ENCODE peak calls at places on chromosomes 4 and X, in nine cellular contexts. E is heart left ventricle, Z is A549, V is ovary, N is stomach, L is upper lobe of left lung, A is tibial nerve, J is gastrocnemius medialis, R is body of pancreas. U is an unnamed sample.

GRCh38 chr4:86855572-86855971 is 6.4 kb upstream of the SLC10A6 start:
- DNase-seq in Z (peak), J (no peak), N (no peak), V (no peak), L (no peak), R (no peak), E (no peak), A (no peak), U (no peak)

GRCh38 chr4:25233194-25233593 is 639 bp upstream of the PI4K2B start:
- DNase-seq in J (no peak), E (no peak), R (no peak), A (no peak), N (no peak), V (no peak), Z (no peak), L (no peak), U (no peak)

GRCh38 chr4:154205471-154205870 is 286.1 kb downstream of the DCHS2 start:
- DNase-seq in E (no peak), J (no peak), A (no peak), V (no peak), L (no peak), Z (no peak), N (no peak), R (no peak), U (no peak)

GRCh38 chr4:98586634-98587354 is 71.6 kb downstream of the TSPAN5 start:
- DNase-seq in N (no peak), L (no peak), A (no peak), R (no peak), J (no peak), E (no peak), V (no peak), Z (no peak), U (no peak)

GRCh38 chrX:23251043-23251442 is 83.6 kb upstream of the PTCHD1 start:
- DNase-seq in R (no peak), N (no peak), V (no peak), Z (no peak), J (no peak), L (no peak), E (no peak), A (no peak), U (no peak)

GRCh38 chr4:136713140-136713539 is 819.2 kb downstream of the PCDH18 start:
- DNase-seq in R (no peak), J (no peak), Z (no peak), N (no peak), L (no peak), E (no peak), A (no peak), V (no peak), U (no peak)

GRCh38 chr4:10667651-10668341 is 16.8 kb downstream of the CLNK start:
- DNase-seq in N (no peak), V (no peak), Z (no peak), A (no peak), R (no peak), L (no peak), J (no peak), E (no peak), U (no peak)

GRCh38 chr4:2746891-2747695 is 9.0 kb downstream of the TNIP2 start:
- DNase-seq in N (no peak), Z (no peak), L (no peak), A (no peak), J (no peak), V (no peak), E (no peak), R (no peak), U (no peak)

GRCh38 chr4:149291463-149291862 is 524.2 kb downstream of the IQCM start:
- DNase-seq in N (no peak), V (no peak), Z (no peak), R (peak), A (no peak), L (no peak), J (no peak), E (peak), U (no peak)

GRCh38 chrX:43840265-43840664 is 42.0 kb downstream of the MAOB start:
- DNase-seq in V (no peak), R (no peak), N (no peak), Z (peak), J (no peak), L (no peak), A (no peak), E (no peak), U (no peak)

GRCh38 chrX:134162032-134162431 is 75.0 kb upstream of the CCDC160 start:
- DNase-seq in E (no peak), Z (no peak), N (no peak), V (no peak), J (no peak), L (no peak), A (no peak), R (no peak), U (no peak)

GRCh38 chrX:120250522-120251271 is at the start of gene ZBTB33:
- DNase-seq in V (peak), R (peak), A (peak), L (peak), Z (peak), N (peak), E (peak), J (peak), U (peak)

GRCh38 chrX:110321670-110322069 is 3.8 kb upstream of the AMMECR1 start:
- DNase-seq in R (no peak), N (no peak), Z (no peak), V (no peak), L (no peak), E (no peak), A (no peak), J (no peak), U (no peak)

GRCh38 chr4:157664726-157665125 is 444.2 kb downstream of the GRIA2 start:
- DNase-seq in N (no peak), J (no peak), L (no peak), V (no peak), R (no peak), A (no peak), E (no peak), Z (no peak), U (no peak)

GRCh38 chrX:69362889-69363288 is 141.2 kb upstream of the NALF2 start:
- DNase-seq in V (peak), N (no peak), J (no peak), A (peak), R (no peak), E (no peak), L (no peak), Z (no peak), U (no peak)

GRCh38 chrX:115616943-115617563 is 56.1 kb downstream of the PLS3 start:
- DNase-seq in N (no peak), A (no peak), V (no peak), R (no peak), L (no peak), Z (peak), E (no peak), J (no peak), U (no peak)

GRCh38 chr4:140463182-140463581 is 34.9 kb downstream of the MGAT4D start:
- DNase-seq in J (no peak), N (no peak), V (no peak), Z (no peak), E (no peak), R (no peak), L (no peak), A (no peak), U (no peak)

GRCh38 chr4:184156169-184156568 is 61.5 kb downstream of the ENPP6 start:
- DNase-seq in J (no peak), N (no peak), E (no peak), A (no peak), R (no peak), Z (no peak), L (no peak), V (no peak), U (no peak)

GRCh38 chrX:120664081-120664480 is 34.2 kb upstream of the C1GALT1C1 start:
- DNase-seq in N (no peak), Z (peak), L (no peak), A (no peak), R (no peak), V (no peak), E (no peak), J (no peak), U (no peak)

GRCh38 chr4:104971458-104971857 is 175.2 kb upstream of the TET2 start:
- DNase-seq in V (no peak), N (no peak), E (no peak), R (no peak), J (no peak), L (no peak), A (no peak), Z (no peak), U (no peak)

GRCh38 chr4:2754848-2755820 is 1.0 kb downstream of the TNIP2 start:
- DNase-seq in E (no peak), N (no peak), A (no peak), J (no peak), Z (no peak), R (no peak), V (peak), L (no peak), U (no peak)

GRCh38 chr4:57098945-57099344 is 11.2 kb downstream of the IGFBP7 start:
- DNase-seq in N (no peak), V (no peak), R (no peak), J (no peak), Z (no peak), A (no peak), E (no peak), L (no peak), U (no peak)

GRCh38 chr4:48639816-48640215 is 140.3 kb downstream of the FRYL start:
- DNase-seq in Z (no peak), N (no peak), V (no peak), L (no peak), R (no peak), A (no peak), E (no peak), J (no peak), U (no peak)

GRCh38 chr4:54547299-54548097 is 110.3 kb upstream of the KIT start:
- DNase-seq in R (peak), E (no peak), V (no peak), L (no peak), J (no peak), N (peak), Z (no peak), A (no peak), U (no peak)

GRCh38 chr4:138797646-138798045 is 217.9 kb upstream of the NOCT start:
- DNase-seq in A (no peak), E (no peak), N (no peak), J (no peak), Z (no peak), V (no peak), R (no peak), L (no peak), U (no peak)

GRCh38 chr4:112082954-112083586 is 62.2 kb upstream of the FAM241A start:
- DNase-seq in Z (peak), V (no peak), J (no peak), R (no peak), N (no peak), A (no peak), L (no peak), E (no peak), U (no peak)

GRCh38 chrX:6852869-6853268 is 294.6 kb upstream of the STS start:
- DNase-seq in R (no peak), V (no peak), E (no peak), N (no peak), J (no peak), Z (no peak), L (no peak), A (no peak), U (no peak)

GRCh38 chr4:20788266-20788665 is 88.0 kb downstream of the PACRGL start:
- DNase-seq in A (no peak), Z (no peak), R (no peak), J (no peak), E (no peak), L (no peak), V (no peak), N (no peak), U (no peak)

GRCh38 chr4:151540728-151541437 is 131.9 kb downstream of the FHIP1A start:
- DNase-seq in N (no peak), A (no peak), V (no peak), E (no peak), L (no peak), J (no peak), Z (peak), R (peak), U (no peak)
- H3K4me3 ChIP-seq in N (no peak), A (no peak), V (no peak), E (no peak), L (no peak), J (no peak), Z (no peak), R (no peak), U (no peak)

GRCh38 chr4:102759835-102760644 is 728 bp downstream of the MANBA start:
- DNase-seq in Z (peak), V (peak), N (peak), L (peak), E (no peak), R (peak), A (peak), J (no peak), U (no peak)
- TF ChIP-seq POLR2A in Z (no peak), V (no peak), N (no peak), L (no peak), E (no peak), R (no peak), A (no peak), J (no peak), U (no peak)

GRCh38 chrX:154372612-154373022 is 1.8 kb downstream of the FLNA start:
- DNase-seq in A (no peak), R (no peak), E (no peak), V (no peak), J (no peak), Z (peak), N (no peak), L (no peak), U (no peak)
- H3K4me3 ChIP-seq in A (peak), R (no peak), E (peak), V (peak), J (no peak), Z (no peak), N (peak), L (peak), U (no peak)

GRCh38 chr4:18077808-18078207 is 56.3 kb upstream of the LCORL start:
- DNase-seq in A (no peak), Z (no peak), L (no peak), R (no peak), N (no peak), J (no peak), V (no peak), E (no peak), U (no peak)
- TF ChIP-seq POLR2A in A (no peak), Z (no peak), L (no peak), R (no peak), N (no peak), J (no peak), V (no peak), E (no peak), U (no peak)

U was measured in lower leg skin.